ENCODE peak calls at places on chromosomes 5 and 9, in five cellular contexts. One of them, this sample, is unnamed. For H3K27me3, the result is how much of the 10 kb centered on the place peaks cover.

GRCh38 chr5:140042551-140043507 is at the start of gene NRG2:
- DNase-seq in HepG2: peak
- DNase-seq in GM12878: no peak
- DNase-seq in SK-N-SH: peak
- DNase-seq in K562: peak
- DNase-seq in this sample: no peak

GRCh38 chr5:79971156-79971555 is 19.9 kb downstream of the MTX3 start:
- DNase-seq in HepG2: no peak
- DNase-seq in GM12878: no peak
- DNase-seq in SK-N-SH: no peak
- DNase-seq in K562: no peak
- DNase-seq in this sample: no peak

GRCh38 chr5:151585970-151586369 is 5.2 kb downstream of the FAT2 start:
- DNase-seq in HepG2: no peak
- DNase-seq in GM12878: no peak
- DNase-seq in SK-N-SH: peak
- DNase-seq in K562: no peak
- DNase-seq in this sample: no peak

GRCh38 chr5:131795879-131796792 is 681 bp downstream of the FNIP1 start:
- DNase-seq in HepG2: peak
- DNase-seq in GM12878: no peak
- DNase-seq in SK-N-SH: peak
- DNase-seq in K562: no peak
- DNase-seq in this sample: peak

GRCh38 chr9:37621299-37621934 is 29.0 kb upstream of the TOMM5 start:
- DNase-seq in HepG2: no peak
- DNase-seq in GM12878: no peak
- DNase-seq in SK-N-SH: no peak
- DNase-seq in K562: no peak
- DNase-seq in this sample: no peak

GRCh38 chr9:128007566-128008138 is 26.9 kb upstream of the EEIG1 start:
- DNase-seq in HepG2: peak
- DNase-seq in GM12878: peak
- DNase-seq in SK-N-SH: peak
- DNase-seq in K562: peak
- DNase-seq in this sample: peak

GRCh38 chr5:114957384-114957783 is 212.3 kb downstream of the TRIM36 start:
- DNase-seq in HepG2: no peak
- DNase-seq in GM12878: peak
- DNase-seq in SK-N-SH: no peak
- DNase-seq in K562: no peak
- DNase-seq in this sample: no peak

GRCh38 chr5:180645609-180646204 is 3.7 kb downstream of the FLT4 start:
- DNase-seq in HepG2: no peak
- DNase-seq in GM12878: no peak
- DNase-seq in SK-N-SH: peak
- DNase-seq in K562: no peak
- DNase-seq in this sample: no peak

GRCh38 chr5:172446336-172447051 is 7.8 kb downstream of the SH3PXD2B start:
- DNase-seq in HepG2: no peak
- DNase-seq in GM12878: no peak
- DNase-seq in SK-N-SH: peak
- DNase-seq in K562: no peak
- DNase-seq in this sample: no peak

DNA sequence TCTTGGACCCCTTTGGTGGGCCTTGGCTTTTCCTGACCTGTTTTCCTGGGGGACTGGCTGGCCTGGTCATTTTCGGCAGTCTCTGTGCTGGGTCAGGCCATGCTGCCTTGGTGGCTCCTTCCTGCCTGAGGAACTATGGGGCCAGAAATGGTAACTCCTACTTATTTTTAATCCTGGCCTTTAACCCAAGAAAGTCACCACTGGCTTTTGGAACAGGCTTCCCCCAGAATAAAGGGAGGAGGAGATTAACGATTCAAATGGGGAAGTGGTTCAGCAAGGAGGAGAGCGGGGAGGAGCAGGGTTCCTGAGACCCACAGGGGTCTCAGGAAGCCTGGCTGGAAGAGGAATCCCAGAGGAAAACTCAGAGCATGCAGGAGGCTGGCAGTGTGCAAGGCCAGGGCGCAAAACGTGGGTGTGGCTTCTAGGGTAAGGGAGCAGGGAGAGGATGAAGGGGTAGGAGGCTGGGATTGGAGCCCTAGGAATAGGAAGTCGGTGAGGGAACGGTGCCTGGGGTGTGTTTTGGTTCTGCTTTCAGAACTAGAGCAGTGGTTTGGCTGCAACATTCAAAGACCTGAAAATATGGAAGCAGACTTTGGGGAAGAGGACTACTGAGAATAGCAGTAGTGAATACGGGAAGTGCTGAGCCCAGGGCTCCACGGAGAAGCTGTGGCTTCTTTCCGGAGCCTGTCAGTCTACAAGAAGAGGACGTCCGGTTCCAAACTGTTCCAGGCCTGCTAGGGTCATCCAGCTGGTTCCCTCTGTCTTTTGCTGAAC is 271.1 kb upstream of the KLF4 start:
- DNase-seq in HepG2: no peak
- DNase-seq in GM12878: no peak
- DNase-seq in SK-N-SH: no peak
- DNase-seq in K562: no peak
- DNase-seq in this sample: peak
- TF ChIP-seq REST in HepG2: no peak
- TF ChIP-seq REST in GM12878: no peak
- TF ChIP-seq REST in SK-N-SH: no peak
- TF ChIP-seq REST in K562: no peak
- TF ChIP-seq REST in this sample: no peak

DNA sequence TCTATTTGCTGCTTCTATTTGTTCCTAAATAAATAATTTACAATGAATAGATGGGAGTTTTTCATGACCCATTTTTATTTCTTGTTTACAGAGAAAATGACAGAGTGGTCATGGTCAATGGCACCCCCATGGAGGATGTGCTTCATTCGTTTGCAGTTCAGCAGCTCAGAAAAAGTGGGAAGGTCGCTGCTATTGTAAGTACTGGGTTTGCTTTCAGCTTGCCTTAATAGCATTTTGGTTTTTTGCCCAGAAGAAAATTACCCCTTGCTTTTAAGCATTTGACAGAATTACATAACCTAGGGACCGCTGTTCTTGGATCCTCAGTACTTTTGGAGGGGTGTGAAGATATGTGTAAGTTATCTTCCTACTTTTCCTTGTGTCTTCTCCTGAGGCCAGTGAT is 44.1 kb downstream of the TJP2 start:
- DNase-seq in HepG2: no peak
- DNase-seq in GM12878: no peak
- DNase-seq in SK-N-SH: no peak
- DNase-seq in K562: no peak
- DNase-seq in this sample: no peak
- H3K27me3 ChIP-seq in HepG2: under half
- H3K27me3 ChIP-seq in GM12878: under half
- H3K27me3 ChIP-seq in SK-N-SH: under half
- H3K27me3 ChIP-seq in K562: under half
- H3K27me3 ChIP-seq in this sample: under half

GRCh38 chr5:51908215-51908614 is 525.0 kb downstream of the ISL1 start:
- DNase-seq in HepG2: no peak
- DNase-seq in GM12878: no peak
- DNase-seq in SK-N-SH: no peak
- DNase-seq in K562: no peak
- DNase-seq in this sample: no peak

GRCh38 chr5:51902512-51902911 is 519.3 kb downstream of the ISL1 start:
- DNase-seq in HepG2: no peak
- DNase-seq in GM12878: no peak
- DNase-seq in SK-N-SH: peak
- DNase-seq in K562: no peak
- DNase-seq in this sample: no peak
- TF ChIP-seq GABPA in HepG2: no peak
- TF ChIP-seq GABPA in GM12878: no peak
- TF ChIP-seq GABPA in SK-N-SH: no peak
- TF ChIP-seq GABPA in K562: no peak
- TF ChIP-seq GABPA in this sample: no peak

DNA sequence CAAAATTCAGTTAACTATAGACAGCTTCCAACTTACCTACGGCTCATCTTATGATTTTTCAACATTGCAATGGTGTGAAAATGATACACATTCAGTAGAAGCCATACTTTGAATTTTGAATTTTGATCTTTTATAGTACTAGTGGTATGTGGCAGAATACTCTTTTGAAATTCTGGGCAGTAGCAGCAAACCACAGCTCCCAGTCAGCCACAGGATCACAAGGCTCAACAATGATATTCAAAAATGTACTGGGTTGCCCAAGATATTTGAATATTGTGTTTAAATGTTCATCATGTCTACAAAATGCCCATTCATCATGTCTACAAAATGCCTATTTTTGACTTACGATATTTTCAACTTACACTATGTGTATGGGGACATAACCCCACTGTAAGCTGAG is 81.3 kb upstream of the PRR16 start:
- DNase-seq in HepG2: no peak
- DNase-seq in GM12878: no peak
- DNase-seq in SK-N-SH: no peak
- DNase-seq in K562: no peak
- DNase-seq in this sample: no peak
- TF ChIP-seq REST in HepG2: no peak
- TF ChIP-seq REST in GM12878: no peak
- TF ChIP-seq REST in SK-N-SH: no peak
- TF ChIP-seq REST in K562: no peak
- TF ChIP-seq REST in this sample: no peak

DNA sequence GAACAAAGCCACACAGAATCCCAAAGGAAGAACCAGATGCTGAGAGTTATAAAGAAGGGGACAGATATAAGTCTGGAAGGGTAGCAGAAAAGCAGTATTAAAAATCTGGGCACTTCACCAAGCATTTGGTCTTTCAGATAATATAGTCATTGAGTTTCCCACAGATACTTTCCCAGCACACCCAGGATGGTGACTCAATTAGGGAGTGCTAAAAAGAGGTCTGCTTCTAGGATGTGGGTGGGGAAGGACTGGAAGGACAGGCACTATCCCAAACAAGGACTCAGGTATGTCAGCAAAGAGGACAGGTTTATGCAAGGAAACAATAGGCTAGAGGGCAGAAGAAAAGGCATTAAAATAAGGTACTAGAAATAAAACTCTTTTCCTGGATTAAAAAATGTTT is 59.3 kb downstream of the DIAPH1 start:
- DNase-seq in HepG2: no peak
- DNase-seq in GM12878: no peak
- DNase-seq in SK-N-SH: no peak
- DNase-seq in K562: no peak
- DNase-seq in this sample: no peak
- H3K27me3 ChIP-seq in HepG2: under half
- H3K27me3 ChIP-seq in GM12878: under half
- H3K27me3 ChIP-seq in SK-N-SH: under half
- H3K27me3 ChIP-seq in K562: under half
- H3K27me3 ChIP-seq in this sample: under half

GRCh38 chr9:125374443-125375309 is 113.0 kb downstream of the GAPVD1 start:
- DNase-seq in HepG2: peak
- DNase-seq in GM12878: peak
- DNase-seq in SK-N-SH: peak
- DNase-seq in K562: peak
- DNase-seq in this sample: peak
- TF ChIP-seq GABPA in HepG2: no peak
- TF ChIP-seq GABPA in GM12878: no peak
- TF ChIP-seq GABPA in SK-N-SH: no peak
- TF ChIP-seq GABPA in K562: no peak
- TF ChIP-seq GABPA in this sample: no peak

DNA sequence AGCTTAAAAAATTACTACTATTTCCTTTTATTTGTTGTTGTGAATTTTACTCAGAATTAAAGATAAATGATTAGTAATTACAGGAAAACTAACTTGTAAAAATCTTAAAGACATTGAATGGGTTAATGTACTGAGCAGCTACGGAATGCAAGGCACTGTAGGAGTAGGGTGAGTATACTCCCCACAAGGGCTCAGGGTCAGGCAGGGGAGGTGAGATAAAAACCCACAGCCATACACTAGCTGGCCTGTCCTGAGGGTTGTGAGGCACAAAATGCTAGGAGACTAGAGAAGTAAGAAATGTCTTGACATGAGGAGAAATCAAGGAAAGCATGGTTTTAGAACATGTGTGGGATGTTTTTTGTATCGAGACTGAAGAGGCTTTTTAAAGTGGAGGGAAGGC is 13.4 kb downstream of the ZBED3 start:
- DNase-seq in HepG2: no peak
- DNase-seq in GM12878: no peak
- DNase-seq in SK-N-SH: no peak
- DNase-seq in K562: no peak
- DNase-seq in this sample: no peak
- TF ChIP-seq REST in HepG2: no peak
- TF ChIP-seq REST in GM12878: no peak
- TF ChIP-seq REST in SK-N-SH: no peak
- TF ChIP-seq REST in K562: no peak
- TF ChIP-seq REST in this sample: no peak

This sample was measured in HL-60.